ENCODE peak calls at places on chromosome 12, in eight cellular contexts. T is cardiac muscle cell, J is fibroblast of the aortic adventitia, E is cardiac fibroblast, A is Peyer's patch, R is pancreas, G is WERI-Rb-1, P is lung. C is an unnamed sample.

GRCh38 chr12:1591543-1591942 is 2.8 kb downstream of the FBXL14 start:
- DNase-seq in T (no peak), J (no peak), E (no peak), A (no peak), R (no peak), G (no peak), P (no peak), C (no peak)

GRCh38 chr12:96060041-96060440 is 24.7 kb upstream of the LTA4H start:
- DNase-seq in T (no peak), J (no peak), E (no peak), A (no peak), R (no peak), G (no peak), P (no peak), C (no peak)

GRCh38 chr12:51392556-51393237 is 1.5 kb upstream of the GALNT6 start:
- DNase-seq in T (no peak), J (peak; percentile 35), E (no peak), A (peak; percentile 60), R (no peak), G (peak; percentile 20), P (no peak), C (no peak)

GRCh38 chr12:51323317-51323960 is 535 bp downstream of the BIN2 start:
- DNase-seq in T (no peak), J (no peak), E (no peak), A (peak; percentile 83), R (no peak), G (no peak), P (no peak), C (no peak)

GRCh38 chr12:102883204-102883799 is 33.7 kb downstream of the PAH start:
- DNase-seq in T (peak; percentile 73), J (peak; percentile 5), E (peak; percentile 35), A (peak; percentile 74), R (peak; percentile 71), G (peak; percentile 79), P (peak; percentile 49), C (peak; percentile 1)

GRCh38 chr12:51972424-51972812 is 20.9 kb downstream of the ACVR1B start:
- DNase-seq in T (no peak), J (no peak), E (no peak), A (no peak), R (no peak), G (no peak), P (no peak), C (no peak)

GRCh38 chr12:124401563-124402180 is 106.8 kb downstream of the RFLNA start:
- DNase-seq in T (no peak), J (no peak), E (no peak), A (no peak), R (no peak), G (no peak), P (no peak), C (no peak)

GRCh38 chr12:46459111-46459510 is 86.5 kb upstream of the SLC38A2 start:
- DNase-seq in T (no peak), J (peak; percentile 89), E (peak; percentile 75), A (no peak), R (no peak), G (no peak), P (no peak), C (no peak)

GRCh38 chr12:4118017-4118510 is 155.5 kb upstream of the CCND2 start:
- DNase-seq in T (no peak), J (peak; percentile 22), E (peak; percentile 37), A (peak; percentile 83), R (no peak), G (no peak), P (peak; percentile 30), C (peak; percentile 18)

DNA sequence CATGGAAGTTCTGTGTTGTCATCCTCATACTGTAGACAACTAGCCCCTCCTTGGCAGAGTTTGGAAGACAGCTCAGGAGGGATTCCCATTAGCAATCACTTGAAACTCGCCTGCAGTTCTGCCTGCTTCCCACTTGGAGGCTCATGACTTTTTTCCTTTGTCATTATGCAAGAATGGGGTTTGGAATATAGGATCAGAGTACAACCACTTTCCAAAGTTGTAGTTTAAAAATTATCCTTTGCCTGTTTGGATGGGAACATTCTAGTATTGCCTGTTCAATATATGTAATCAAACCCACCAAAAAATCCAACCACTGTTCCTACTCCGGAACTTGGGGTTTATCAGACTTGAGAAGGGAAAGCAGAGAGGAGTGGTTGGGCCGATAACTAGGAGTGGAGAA is 2.1 kb upstream of the GPD1 start:
- DNase-seq in T (peak; percentile 58), J (peak; percentile 57), E (peak; percentile 66), A (no peak), R (no peak), G (peak; percentile 40), P (no peak), C (no peak)
- TF ChIP-seq CTCF in T (peak; percentile 57), J (peak; percentile 67), E (peak; percentile 51), A (no peak), R (no peak), G (peak; percentile 58), P (no peak), C (peak; percentile 42)

GRCh38 chr12:26120561-26121274 is 4.1 kb downstream of the BHLHE41 start:
- DNase-seq in T (no peak), J (peak; percentile 47), E (no peak), A (no peak), R (no peak), G (no peak), P (no peak), C (no peak)
- H3K4me3 ChIP-seq in T (no peak overlapping the region), J (no peak overlapping the region), E (no peak overlapping the region), A (no peak overlapping the region), R (peak overlapping the region; percentile 64), G (no peak overlapping the region), P (no peak overlapping the region), C (no peak overlapping the region)

DNA sequence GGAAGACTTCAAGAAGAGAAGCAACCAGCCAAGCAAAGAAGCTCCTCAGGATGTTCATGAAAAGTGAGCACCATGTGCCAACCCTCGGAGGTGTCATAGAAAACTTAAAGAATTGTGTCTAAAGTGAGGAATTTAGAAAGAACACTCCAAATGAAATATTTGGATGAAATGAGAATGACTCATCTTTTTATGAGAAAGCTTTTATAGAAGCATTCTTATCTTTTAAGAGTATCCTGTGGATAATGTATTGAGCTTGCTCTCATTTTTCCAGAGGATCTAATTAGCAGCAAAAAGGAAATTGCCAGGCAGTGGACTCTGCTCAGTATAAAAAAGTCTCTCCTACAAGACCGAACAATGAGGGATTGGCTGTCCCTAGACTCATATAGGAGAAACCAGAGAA is 454.9 kb downstream of the LRIG3 start:
- DNase-seq in T (no peak), J (peak; percentile 26), E (peak; percentile 22), A (no peak), R (no peak), G (no peak), P (no peak), C (no peak)
- TF ChIP-seq CTCF in T (no peak), J (no peak), E (no peak), A (no peak), R (no peak), G (no peak), P (no peak), C (no peak)

DNA sequence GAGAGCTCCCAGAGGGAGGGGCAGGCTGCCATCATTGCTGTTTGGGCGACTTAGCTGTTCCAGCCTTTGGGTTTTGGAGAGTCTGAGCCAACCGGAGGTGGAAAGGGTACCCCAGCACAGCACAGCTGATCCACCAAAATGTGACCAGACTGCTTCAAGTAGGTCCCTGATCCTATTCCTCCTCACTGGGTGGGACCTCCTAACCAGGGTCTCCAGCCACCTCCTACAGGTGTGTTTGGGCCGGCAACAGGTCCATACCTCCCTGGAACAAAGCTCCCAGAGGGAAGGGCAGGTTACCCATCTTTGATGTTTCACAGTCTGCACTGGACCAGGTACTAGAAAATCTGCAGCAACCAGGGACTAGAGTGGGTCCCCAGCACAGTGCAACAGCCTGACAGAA is 53.8 kb downstream of the CAND1 start:
- DNase-seq in T (no peak), J (no peak), E (no peak), A (no peak), R (no peak), G (no peak), P (no peak), C (no peak)
- H3K4me3 ChIP-seq in T (no peak overlapping the region), J (no peak overlapping the region), E (no peak overlapping the region), A (no peak overlapping the region), R (no peak overlapping the region), G (no peak overlapping the region), P (no peak overlapping the region), C (no peak overlapping the region)